ENCODE peak calls at places on chromosome 11, in eight cellular contexts. T is PC-3, J is cardiac muscle cell, G is fibroblast of lung, M is transverse colon, A is lower lobe of right lung, W is endodermal cell, E is IMR-90. X is an unnamed sample.
A peak's percentile ranks its signal among the peaks of the same experiment; 100 is the strongest.

GRCh38 chr11:117319214-117319840 is 3.3 kb upstream of the BACE1 start:
- DNase-seq in E (peak; percentile 35), G (peak; percentile 53), T (no peak), W (no peak), M (no peak), A (no peak), J (no peak), X (peak; percentile 56)

GRCh38 chr11:119714189-119714588 is 14.8 kb downstream of the NECTIN1 start:
- DNase-seq in T (no peak), G (no peak), M (no peak), A (no peak), W (no peak), E (no peak), J (no peak), X (no peak)

GRCh38 chr11:77695417-77695816 is 57.8 kb upstream of the CLNS1A start:
- DNase-seq in G (no peak), J (no peak), T (no peak), A (no peak), M (no peak), W (no peak), E (no peak), X (no peak)

GRCh38 chr11:73333626-73334199 is 25.6 kb downstream of the ARHGEF17 start:
- DNase-seq in W (no peak), A (no peak), J (no peak), M (no peak), G (no peak), T (no peak), E (no peak), X (no peak)

GRCh38 chr11:115168229-115168671 is 336.0 kb downstream of the CADM1 start:
- DNase-seq in E (no peak), W (no peak), A (no peak), T (no peak), M (no peak), J (no peak), G (no peak), X (no peak)

GRCh38 chr11:64251986-64252837 is 882 bp downstream of the PLCB3 start:
- DNase-seq in A (peak; percentile 76), W (peak; percentile 72), G (peak; percentile 25), T (peak; percentile 77), J (no peak), E (no peak), M (peak; percentile 89), X (no peak)

GRCh38 chr11:78082146-78082545 is 2.5 kb upstream of the NDUFC2 start:
- DNase-seq in E (no peak), W (no peak), A (no peak), G (no peak), T (no peak), M (no peak), J (no peak), X (no peak)

GRCh38 chr11:14184548-14184947 is 174.4 kb downstream of the RRAS2 start:
- DNase-seq in M (no peak), E (no peak), J (peak; percentile 8), A (no peak), W (no peak), G (no peak), T (no peak), X (no peak)

GRCh38 chr11:119886667-119887230 is 157.7 kb upstream of the NECTIN1 start:
- DNase-seq in A (no peak), W (no peak), E (no peak), J (no peak), M (no peak), T (no peak), G (no peak), X (no peak)

GRCh38 chr11:69620663-69621290 is 20.2 kb upstream of the CCND1 start:
- DNase-seq in E (no peak), T (no peak), W (no peak), A (no peak), G (no peak), M (no peak), J (no peak), X (no peak)

GRCh38 chr11:64649304-64649703 is 58.3 kb downstream of the SLC22A12 start:
- DNase-seq in A (no peak), M (no peak), T (peak; percentile 30), W (peak; percentile 86), E (no peak), G (peak; percentile 7), J (peak; percentile 71), X (no peak)

GRCh38 chr11:72234920-72235319 is 9.1 kb downstream of the PHOX2A start:
- DNase-seq in E (no peak), G (no peak), M (no peak), T (no peak), W (no peak), J (no peak), A (no peak), X (no peak)

DNA sequence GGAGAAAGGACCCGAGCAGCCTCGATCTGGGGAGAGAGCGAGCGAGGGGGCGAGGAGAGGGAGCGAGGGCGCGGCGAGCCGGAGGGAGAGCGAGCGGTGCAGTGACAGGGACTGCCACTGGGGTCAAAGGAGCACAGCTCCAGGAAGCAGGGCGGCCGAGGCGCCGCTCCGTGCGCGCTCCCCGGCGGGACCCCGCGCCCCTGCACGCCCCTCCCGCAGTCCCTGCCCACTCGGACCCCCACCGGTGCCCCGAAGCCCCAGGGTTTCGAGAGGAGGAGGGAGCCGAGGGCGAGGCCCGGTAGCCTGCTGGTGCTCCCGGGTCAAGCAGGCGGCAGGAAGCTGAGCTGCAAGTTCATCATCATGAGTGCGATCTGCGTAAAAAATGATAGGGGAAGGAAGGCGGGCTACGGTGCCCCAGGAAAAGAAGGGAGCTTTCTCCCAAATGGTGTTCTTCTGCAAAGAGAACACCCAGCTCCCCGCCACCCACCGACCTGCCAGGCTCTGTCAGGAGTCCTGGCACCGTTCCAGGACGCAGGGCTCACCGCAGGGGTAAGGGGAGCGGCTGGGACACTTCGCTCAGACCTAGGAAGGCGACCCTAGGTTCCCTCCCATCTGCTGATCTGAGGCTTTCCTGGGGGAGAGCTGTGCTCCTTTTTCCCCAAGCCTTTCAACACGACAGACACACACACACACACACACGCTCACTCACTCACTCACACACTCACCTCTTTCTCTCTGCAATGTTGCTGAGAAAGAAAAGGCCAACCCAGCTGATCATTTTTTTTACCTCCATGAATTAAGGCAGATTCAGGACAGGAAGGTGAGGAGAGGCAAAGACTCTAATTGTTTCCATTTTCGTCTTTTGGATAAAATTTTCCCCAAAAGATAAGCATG is at the start of gene MPPED2:
- DNase-seq in W (peak; percentile 93), J (peak; percentile 83), M (peak; percentile 25), G (no peak), E (no peak), A (peak; percentile 47), T (no peak), X (no peak)
- TF ChIP-seq CTCF in W (peak; percentile 85), J (no peak), M (peak; percentile 48), G (no peak), E (no peak), A (peak; percentile 35), T (no peak), X (peak; percentile 18)

GRCh38 chr11:3091846-3092602 is 34.8 kb upstream of the CARS1 start:
- DNase-seq in W (peak; percentile 98), A (peak; percentile 79), E (peak; percentile 44), G (peak; percentile 49), J (peak; percentile 69), T (peak; percentile 88), M (peak; percentile 80), X (peak; percentile 37)

GRCh38 chr11:3094223-3094824 is 37.1 kb upstream of the CARS1 start:
- DNase-seq in M (no peak), T (no peak), G (no peak), J (no peak), A (peak; percentile 40), W (no peak), E (no peak), X (no peak)

GRCh38 chr11:3092603-3093141 is 35.4 kb upstream of the CARS1 start:
- DNase-seq in T (no peak), E (no peak), M (no peak), G (no peak), W (no peak), J (no peak), A (no peak), X (no peak)

GRCh38 chr11:3091081-3091845 is 34.0 kb upstream of the CARS1 start:
- DNase-seq in T (no peak), A (peak; percentile 43), M (no peak), E (no peak), G (no peak), W (no peak), J (no peak), X (no peak)

DNA sequence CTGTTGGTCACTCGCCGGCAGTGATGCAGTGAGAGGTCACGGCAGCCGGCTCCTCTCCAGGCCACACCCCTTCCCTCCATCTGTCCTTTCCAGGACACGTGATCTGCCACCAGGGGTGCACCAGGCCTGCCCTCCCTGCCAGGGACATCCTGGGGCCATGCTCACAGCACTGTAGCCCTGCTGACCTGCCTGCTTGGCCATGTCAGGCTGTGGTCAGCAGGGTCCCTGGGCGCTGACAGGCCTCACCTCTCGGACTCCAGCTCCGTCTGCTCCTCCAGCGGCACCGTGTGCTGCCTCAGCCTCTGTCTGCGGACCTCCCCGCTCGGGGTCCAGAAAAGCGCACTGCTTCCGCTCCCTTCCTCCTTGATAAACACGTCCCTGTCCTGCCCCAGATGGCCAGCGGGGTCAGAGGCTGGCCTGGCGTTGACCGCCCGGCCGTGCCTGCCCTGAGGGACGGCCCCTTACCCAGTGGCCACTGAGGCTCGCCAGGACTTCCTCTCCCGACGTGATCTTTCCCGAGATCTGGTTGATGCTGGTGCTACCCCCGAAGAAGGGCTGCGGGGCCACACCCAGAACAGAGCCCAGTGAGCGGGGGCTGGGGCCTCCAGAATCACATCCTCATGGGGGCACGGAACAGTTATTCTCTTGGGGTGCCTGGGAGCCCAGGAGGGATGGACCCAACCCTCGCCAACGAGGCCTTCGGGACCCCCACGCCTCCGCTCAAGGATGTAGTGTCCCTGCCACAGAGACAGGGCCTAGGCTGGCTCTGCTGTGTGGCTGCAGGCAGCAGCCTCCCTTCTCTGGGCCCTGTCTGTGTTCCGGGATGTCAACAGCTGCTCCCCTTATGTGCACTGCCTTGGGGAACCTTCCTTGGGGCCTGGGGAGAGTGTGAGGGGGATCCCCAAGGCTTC is 36.3 kb upstream of the CARS1 start:
- DNase-seq in T (no peak), E (no peak), M (no peak), A (no peak), W (peak; percentile 75), J (no peak), G (no peak), X (no peak)
- H3K4me3 ChIP-seq in T (no peak overlapping the region), E (no peak overlapping the region), M (no peak overlapping the region), A (no peak overlapping the region), W (no peak overlapping the region), J (no peak overlapping the region), G (no peak overlapping the region), X (no peak overlapping the region)

GRCh38 chr11:90204407-90204806 is 18.4 kb downstream of the CHORDC1 start:
- DNase-seq in T (no peak), W (no peak), J (no peak), G (no peak), M (no peak), E (no peak), A (no peak), X (no peak)
- H3K36me3 ChIP-seq in T (peaks cover 66% of the 10 kb centered on the region), W (peaks cover 83% of the 10 kb centered on the region), J (peaks cover 43% of the 10 kb centered on the region), G (no peaks in the 10 kb centered on the region), M (no peaks in the 10 kb centered on the region), E (peaks cover 10% of the 10 kb centered on the region), A (peaks cover 91% of the 10 kb centered on the region), X (peaks cover 23% of the 10 kb centered on the region)

GRCh38 chr11:89660234-89660633 is 49.9 kb upstream of the TRIM77 start:
- DNase-seq in G (no peak), W (no peak), E (no peak), J (no peak), M (no peak), A (no peak), T (no peak), X (no peak)
- TF ChIP-seq CTCF in G (no peak), W (peak; percentile 38), E (no peak), J (no peak), M (no peak), A (no peak), T (no peak), X (no peak)

GRCh38 chr11:45984192-45984591 is 61.7 kb downstream of the LARGE2 start:
- DNase-seq in G (peak; percentile 9), A (no peak), M (no peak), J (peak; percentile 19), T (no peak), E (no peak), W (no peak), X (no peak)
- H3K4me3 ChIP-seq in G (no peak overlapping the region), A (no peak overlapping the region), M (no peak overlapping the region), J (no peak overlapping the region), T (no peak overlapping the region), E (no peak overlapping the region), W (no peak overlapping the region), X (no peak overlapping the region)